ENCODE peak calls at places on chromosome 18, in eight cellular contexts. M, V, Z, Q, I, N, R and J are unnamed samples.

GRCh38 chr18:13137041-13137938 is 81.3 kb upstream of the LDLRAD4 start:
- DNase-seq in R (no peak), V (no peak), I (no peak), Z (peak), N (no peak), M (no peak), Q (no peak), J (no peak)

GRCh38 chr18:70291295-70291574 is 2.4 kb downstream of the SOCS6 start:
- DNase-seq in Q (no peak), I (no peak), R (no peak), N (no peak), V (no peak), Z (no peak), M (no peak), J (no peak)

GRCh38 chr18:57231846-57232245 is 85.0 kb downstream of the BOD1L2 start:
- DNase-seq in V (no peak), Q (no peak), Z (no peak), R (no peak), M (no peak), N (no peak), I (no peak), J (no peak)

GRCh38 chr18:49813071-49813320 is 337 bp downstream of the ACAA2 start:
- DNase-seq in V (no peak), N (no peak), M (peak), Q (peak), R (peak), I (peak), Z (peak), J (no peak)

GRCh38 chr18:74476154-74476553 is 19.0 kb upstream of the DIPK1C start:
- DNase-seq in R (peak), M (no peak), Q (no peak), N (no peak), I (peak), V (no peak), Z (peak), J (no peak)

GRCh38 chr18:3610188-3610708 is 160.3 kb downstream of the TGIF1 start:
- DNase-seq in V (no peak), M (no peak), Z (no peak), R (no peak), Q (no peak), N (no peak), I (no peak), J (no peak)

GRCh38 chr18:45379903-45380302 is 235.4 kb upstream of the SLC14A2 start:
- DNase-seq in Z (no peak), R (no peak), Q (no peak), N (no peak), V (no peak), M (no peak), I (no peak), J (no peak)

GRCh38 chr18:45221363-45221762 is 393.9 kb upstream of the SLC14A2 start:
- DNase-seq in M (peak), N (no peak), I (no peak), Q (no peak), R (no peak), Z (no peak), V (no peak), J (no peak)

GRCh38 chr18:28015671-28016070 is 161.3 kb downstream of the CDH2 start:
- DNase-seq in M (no peak), Z (no peak), V (no peak), Q (no peak), I (peak), N (no peak), R (no peak), J (no peak)

GRCh38 chr18:28175047-28175929 is 1.6 kb downstream of the CDH2 start:
- DNase-seq in N (no peak), V (no peak), Z (peak), Q (no peak), R (peak), I (peak), M (no peak), J (no peak)

GRCh38 chr18:23316986-23317385 is 136.1 kb upstream of the RIOK3 start:
- DNase-seq in R (no peak), V (no peak), Z (no peak), N (no peak), Q (no peak), I (no peak), M (no peak), J (no peak)

GRCh38 chr18:23900979-23901378 is 113.6 kb upstream of the TTC39C start:
- DNase-seq in N (no peak), I (no peak), M (no peak), V (no peak), R (no peak), Z (peak), Q (no peak), J (no peak)

GRCh38 chr18:27378396-27379094 is 193.4 kb upstream of the CHST9 start:
- DNase-seq in R (peak), V (no peak), I (no peak), N (no peak), M (peak), Z (peak), Q (no peak), J (no peak)